ENCODE peak calls at places on chromosomes 5 and 9, in four cellular contexts. L, W, Y and C are unnamed samples.
A peak's percentile ranks its signal among the peaks of the same experiment; 100 is the strongest.

GRCh38 chr5:32504923-32505596 is 60.5 kb upstream of the ZFR start:
- DNase-seq in L (peak; percentile 44), W (peak; percentile 86), Y (no peak), C (no peak)

GRCh38 chr9:81083062-81083461 is 606.3 kb downstream of the TLE1 start:
- DNase-seq in Y (no peak), W (peak; percentile 3), L (no peak), C (peak; percentile 15)

GRCh38 chr5:57989378-57989777 is 470.5 kb downstream of the PLK2 start:
- DNase-seq in W (no peak), Y (no peak), L (no peak), C (no peak)

GRCh38 chr5:158261669-158262367 is 402.9 kb upstream of the CLINT1 start:
- DNase-seq in L (no peak), W (no peak), Y (no peak), C (no peak)

GRCh38 chr5:39716532-39716971 is 291.8 kb upstream of the DAB2 start:
- DNase-seq in L (peak; percentile 46), W (peak; percentile 26), Y (peak; percentile 51), C (peak; percentile 53)

GRCh38 chr5:84383816-84384603 is 670 bp downstream of the EDIL3 start:
- DNase-seq in L (no peak), Y (peak; percentile 84), W (peak; percentile 51), C (peak; percentile 76)

GRCh38 chr9:90009447-90009846 is 404.6 kb downstream of the GADD45G start:
- DNase-seq in L (no peak), W (no peak), Y (no peak), C (no peak)

GRCh38 chr5:141821430-141821925 is 56.7 kb downstream of the PCDH1 start:
- DNase-seq in Y (no peak), L (peak; percentile 55), W (peak; percentile 68), C (no peak)

GRCh38 chr9:94568972-94569712 is 14.3 kb downstream of the PCAT7 start:
- DNase-seq in Y (peak; percentile 41), W (no peak), L (no peak), C (no peak)

GRCh38 chr5:12965804-12966203 is 978.7 kb downstream of the DNAH5 start:
- DNase-seq in W (no peak), Y (no peak), L (no peak), C (no peak)

GRCh38 chr9:21989440-21990189 is 4.6 kb downstream of the CDKN2A start:
- DNase-seq in L (no peak), Y (peak; percentile 68), W (no peak), C (peak; percentile 36)

GRCh38 chr9:37406603-37407401 is 15.7 kb upstream of the GRHPR start:
- DNase-seq in W (no peak), Y (no peak), L (no peak), C (no peak)

GRCh38 chr9:116000748-116001329 is 152.8 kb upstream of the PAPPA start:
- DNase-seq in W (peak; percentile 46), L (peak; percentile 8), Y (peak; percentile 56), C (peak; percentile 47)

GRCh38 chr9:87713278-87713989 is 12.5 kb upstream of the CTSL start:
- DNase-seq in W (no peak), L (peak; percentile 89), Y (no peak), C (no peak)

GRCh38 chr5:25028994-25029393 is 384.2 kb upstream of the CDH10 start:
- DNase-seq in W (no peak), L (no peak), Y (no peak), C (no peak)

GRCh38 chr5:104372796-104373195 is 810.2 kb upstream of the NUDT12 start:
- DNase-seq in Y (no peak), L (no peak), W (no peak), C (no peak)

GRCh38 chr9:74336161-74336560 is 161.0 kb upstream of the RORB start:
- DNase-seq in Y (no peak), L (no peak), W (no peak), C (no peak)

GRCh38 chr5:52804359-52804758 is 16.6 kb downstream of the ITGA1 start:
- DNase-seq in W (no peak), L (no peak), Y (no peak), C (no peak)

GRCh38 chr5:52800394-52801213 is 12.9 kb downstream of the ITGA1 start:
- DNase-seq in L (peak; percentile 82), W (peak; percentile 46), Y (peak; percentile 60), C (peak; percentile 53)

GRCh38 chr5:52799983-52800393 is 12.3 kb downstream of the ITGA1 start:
- DNase-seq in W (peak; percentile 92), Y (peak; percentile 94), L (peak; percentile 95), C (peak; percentile 94)

GRCh38 chr5:52801329-52801728 is 13.6 kb downstream of the ITGA1 start:
- DNase-seq in W (no peak), L (peak; percentile 42), Y (no peak), C (peak; percentile 10)

DNA sequence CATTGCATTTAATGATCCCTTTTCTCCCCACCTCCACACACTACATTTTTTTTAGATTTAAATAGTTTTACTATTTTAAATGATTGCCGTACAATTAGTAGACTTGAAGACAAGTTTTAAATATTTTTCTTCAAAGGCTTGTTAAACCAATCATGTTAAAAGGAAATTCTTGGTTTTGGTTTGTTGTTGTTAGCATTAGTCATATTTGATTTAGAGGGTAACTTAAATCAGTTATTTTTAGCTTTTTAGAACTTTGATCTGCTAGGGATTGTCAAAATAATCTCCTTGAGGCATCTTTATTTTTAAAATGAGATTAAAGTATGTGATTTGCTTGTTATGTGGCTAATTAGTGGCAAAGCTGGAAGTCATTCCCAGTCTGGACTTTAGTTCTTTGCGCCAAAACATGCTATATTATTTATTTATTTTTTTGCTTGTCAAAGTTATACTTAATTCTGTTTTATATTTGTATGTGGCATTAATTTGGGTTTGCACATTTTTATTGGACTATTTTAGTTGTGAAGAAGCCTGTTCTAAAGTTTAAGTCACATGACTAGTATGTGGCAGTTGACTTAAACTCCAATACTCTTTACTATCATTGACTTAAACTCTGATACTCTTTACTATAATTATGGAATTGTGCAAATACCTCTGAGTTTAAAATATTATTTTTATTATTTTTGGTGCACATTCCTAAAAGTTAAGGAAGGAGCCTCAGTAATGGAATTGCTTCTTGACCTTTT is 14.7 kb downstream of the ITGA1 start:
- DNase-seq in Y (no peak), L (no peak), W (no peak), C (no peak)
- TF ChIP-seq TEAD4 in Y (no peak), L (no peak), W (no peak), C (no peak)

GRCh38 chr5:52772668-52773067 is 15.0 kb upstream of the ITGA1 start:
- DNase-seq in L (no peak), Y (no peak), W (no peak), C (no peak)

GRCh38 chr5:52769061-52769460 is 18.7 kb upstream of the ITGA1 start:
- DNase-seq in L (no peak), Y (no peak), W (no peak), C (no peak)

GRCh38 chr5:52770287-52770939 is 17.3 kb upstream of the ITGA1 start:
- DNase-seq in L (no peak), W (no peak), Y (no peak), C (no peak)

GRCh38 chr5:52773342-52773741 is 14.4 kb upstream of the ITGA1 start:
- DNase-seq in W (no peak), L (no peak), Y (no peak), C (no peak)

GRCh38 chr5:52771343-52772039 is 16.2 kb upstream of the ITGA1 start:
- DNase-seq in Y (no peak), W (no peak), L (no peak), C (no peak)
- TF ChIP-seq TEAD4 in Y (no peak), W (no peak), L (no peak), C (no peak)

GRCh38 chr5:135016926-135017325 is 17.1 kb downstream of the PITX1 start:
- DNase-seq in L (no peak), W (no peak), Y (peak; percentile 42), C (peak; percentile 9)

GRCh38 chr5:135019314-135019713 is 14.7 kb downstream of the PITX1 start:
- DNase-seq in Y (no peak), L (peak; percentile 39), W (no peak), C (peak; percentile 23)

GRCh38 chr5:135018457-135018856 is 15.6 kb downstream of the PITX1 start:
- DNase-seq in L (no peak), W (no peak), Y (no peak), C (no peak)

GRCh38 chr5:135015942-135016341 is 18.1 kb downstream of the PITX1 start:
- DNase-seq in L (no peak), W (no peak), Y (peak; percentile 13), C (no peak)

GRCh38 chr5:135020111-135020895 is 13.7 kb downstream of the PITX1 start:
- DNase-seq in W (peak; percentile 30), Y (no peak), L (no peak), C (peak; percentile 11)
- TF ChIP-seq TEAD4 in W (no peak), Y (no peak), L (no peak), C (no peak)

GRCh38 chr5:78060421-78060820 is 234.1 kb downstream of the AP3B1 start:
- DNase-seq in Y (no peak), W (no peak), L (no peak), C (no peak)
- TF ChIP-seq TEAD4 in Y (no peak), W (no peak), L (no peak), C (no peak)

DNA sequence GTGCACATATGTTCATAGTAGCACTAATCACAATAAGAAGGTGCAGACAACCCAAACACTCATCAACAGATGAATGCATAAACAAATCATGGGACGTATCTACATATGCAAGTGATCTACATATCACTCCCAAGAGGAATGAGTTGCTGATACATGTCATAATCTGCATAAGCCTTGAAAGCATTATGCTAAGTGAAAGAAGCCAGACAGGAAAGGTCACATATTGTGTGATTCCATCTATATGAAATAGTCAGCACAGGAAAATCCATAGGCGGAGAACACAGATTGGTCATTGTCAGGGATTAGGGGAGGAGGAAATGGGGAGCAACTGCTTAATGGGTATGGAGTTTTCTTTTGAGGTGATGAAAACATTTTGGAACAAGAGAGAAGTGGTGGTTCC is 10.6 kb upstream of the GPX8 start:
- DNase-seq in Y (no peak), L (no peak), W (no peak), C (no peak)
- TF ChIP-seq TEAD4 in Y (no peak), L (no peak), W (no peak), C (no peak)

GRCh38 chr9:135198144-135198543 is 110.7 kb downstream of the OLFM1 start:
- DNase-seq in W (no peak), L (no peak), Y (no peak), C (no peak)
- TF ChIP-seq TEAD4 in W (no peak), L (no peak), Y (no peak), C (no peak)